ENCODE peak calls at places on chromosomes 16 and 17, in six cellular contexts. One of them, this sample, is unnamed.

GRCh38 chr17:73430848-73431247 is 119.0 kb upstream of the CDC42EP4 start:
- DNase-seq in tibial artery: no peak
- DNase-seq in psoas muscle: no peak
- DNase-seq in A549: no peak
- DNase-seq in upper lobe of right lung: no peak
- DNase-seq in breast epithelium: no peak
- DNase-seq in this sample: no peak

GRCh38 chr16:84048306-84048705 is 5.7 kb upstream of the SLC38A8 start:
- DNase-seq in psoas muscle: peak; percentile 23
- DNase-seq in breast epithelium: no peak
- DNase-seq in A549: peak; percentile 22
- DNase-seq in upper lobe of right lung: peak; percentile 59
- DNase-seq in tibial artery: no peak
- DNase-seq in this sample: no peak

GRCh38 chr17:76689859-76690258 is 20.9 kb downstream of the MXRA7 start:
- DNase-seq in tibial artery: no peak
- DNase-seq in psoas muscle: no peak
- DNase-seq in upper lobe of right lung: no peak
- DNase-seq in breast epithelium: no peak
- DNase-seq in A549: no peak
- DNase-seq in this sample: no peak

GRCh38 chr16:29775742-29776408 is 2.2 kb upstream of the ZG16 start:
- DNase-seq in upper lobe of right lung: no peak
- DNase-seq in A549: no peak
- DNase-seq in psoas muscle: no peak
- DNase-seq in tibial artery: no peak
- DNase-seq in breast epithelium: no peak
- DNase-seq in this sample: peak; percentile 81

GRCh38 chr17:32927724-32928526 is at the start of gene TMEM98:
- DNase-seq in tibial artery: no peak
- DNase-seq in breast epithelium: no peak
- DNase-seq in psoas muscle: no peak
- DNase-seq in upper lobe of right lung: peak; percentile 78
- DNase-seq in A549: no peak
- DNase-seq in this sample: no peak

GRCh38 chr16:72972878-72973571 is 74.9 kb downstream of the ZFHX3 start:
- DNase-seq in tibial artery: no peak
- DNase-seq in A549: no peak
- DNase-seq in upper lobe of right lung: no peak
- DNase-seq in psoas muscle: no peak
- DNase-seq in breast epithelium: no peak
- DNase-seq in this sample: peak; percentile 91

GRCh38 chr16:2186505-2186904 is 9.9 kb downstream of the CASKIN1 start:
- DNase-seq in A549: no peak
- DNase-seq in tibial artery: no peak
- DNase-seq in breast epithelium: no peak
- DNase-seq in upper lobe of right lung: no peak
- DNase-seq in psoas muscle: no peak
- DNase-seq in this sample: no peak

GRCh38 chr16:81918927-81919326 is 92.3 kb downstream of the SDR42E1 start:
- DNase-seq in upper lobe of right lung: no peak
- DNase-seq in psoas muscle: no peak
- DNase-seq in breast epithelium: no peak
- DNase-seq in tibial artery: no peak
- DNase-seq in A549: no peak
- DNase-seq in this sample: no peak

GRCh38 chr16:83653785-83654184 is 154.0 kb upstream of the HSBP1 start:
- DNase-seq in A549: no peak
- DNase-seq in psoas muscle: no peak
- DNase-seq in upper lobe of right lung: no peak
- DNase-seq in tibial artery: no peak
- DNase-seq in breast epithelium: no peak
- DNase-seq in this sample: peak; percentile 71

GRCh38 chr17:66531826-66532439 is 229.5 kb downstream of the PRKCA start:
- DNase-seq in psoas muscle: no peak
- DNase-seq in breast epithelium: no peak
- DNase-seq in A549: no peak
- DNase-seq in upper lobe of right lung: no peak
- DNase-seq in tibial artery: no peak
- DNase-seq in this sample: no peak

GRCh38 chr17:38353084-38353604 is 1.5 kb downstream of the SOCS7 start:
- DNase-seq in breast epithelium: no peak
- DNase-seq in psoas muscle: no peak
- DNase-seq in tibial artery: no peak
- DNase-seq in A549: no peak
- DNase-seq in upper lobe of right lung: no peak
- DNase-seq in this sample: no peak

GRCh38 chr17:35543856-35544255 is 6.4 kb upstream of the SLFN12L start:
- DNase-seq in breast epithelium: no peak
- DNase-seq in psoas muscle: no peak
- DNase-seq in upper lobe of right lung: no peak
- DNase-seq in A549: no peak
- DNase-seq in tibial artery: no peak
- DNase-seq in this sample: no peak

GRCh38 chr17:35051183-35051578 is 12.3 kb downstream of the RFFL start:
- DNase-seq in breast epithelium: no peak
- DNase-seq in upper lobe of right lung: no peak
- DNase-seq in A549: no peak
- DNase-seq in tibial artery: no peak
- DNase-seq in psoas muscle: no peak
- DNase-seq in this sample: no peak

GRCh38 chr17:29241015-29241963 is 5.4 kb upstream of the CRYBA1 start:
- DNase-seq in breast epithelium: peak; percentile 33
- DNase-seq in tibial artery: peak; percentile 85
- DNase-seq in psoas muscle: peak; percentile 67
- DNase-seq in upper lobe of right lung: no peak
- DNase-seq in A549: peak; percentile 96
- DNase-seq in this sample: peak; percentile 96

GRCh38 chr17:17077861-17078732 is 35.8 kb downstream of the MPRIP start:
- DNase-seq in tibial artery: peak; percentile 19
- DNase-seq in breast epithelium: no peak
- DNase-seq in A549: no peak
- DNase-seq in psoas muscle: no peak
- DNase-seq in upper lobe of right lung: peak; percentile 46
- DNase-seq in this sample: no peak

GRCh38 chr16:57794849-57795430 is 7.4 kb downstream of the KIFC3 start:
- DNase-seq in A549: no peak
- DNase-seq in breast epithelium: no peak
- DNase-seq in psoas muscle: no peak
- DNase-seq in upper lobe of right lung: no peak
- DNase-seq in tibial artery: no peak
- DNase-seq in this sample: no peak

GRCh38 chr17:75637143-75637538 is 3.9 kb downstream of the SMIM5 start:
- DNase-seq in breast epithelium: no peak
- DNase-seq in tibial artery: peak; percentile 62
- DNase-seq in psoas muscle: no peak
- DNase-seq in A549: no peak
- DNase-seq in upper lobe of right lung: no peak
- DNase-seq in this sample: no peak

GRCh38 chr17:39935896-39936295 is 8.4 kb downstream of the LRRC3C start:
- DNase-seq in breast epithelium: no peak
- DNase-seq in tibial artery: no peak
- DNase-seq in A549: no peak
- DNase-seq in upper lobe of right lung: no peak
- DNase-seq in psoas muscle: no peak
- DNase-seq in this sample: no peak

GRCh38 chr17:62693616-62694415 is 66.3 kb downstream of the MRC2 start:
- DNase-seq in psoas muscle: no peak
- DNase-seq in tibial artery: no peak
- DNase-seq in A549: no peak
- DNase-seq in upper lobe of right lung: no peak
- DNase-seq in breast epithelium: no peak
- DNase-seq in this sample: no peak

GRCh38 chr16:49382916-49383315 is 9.3 kb downstream of the C16orf78 start:
- DNase-seq in psoas muscle: no peak
- DNase-seq in tibial artery: no peak
- DNase-seq in breast epithelium: no peak
- DNase-seq in A549: peak; percentile 22
- DNase-seq in upper lobe of right lung: no peak
- DNase-seq in this sample: no peak

GRCh38 chr17:35906559-35907265 is 23.9 kb downstream of the RDM1 start:
- DNase-seq in psoas muscle: no peak
- DNase-seq in A549: no peak
- DNase-seq in upper lobe of right lung: no peak
- DNase-seq in tibial artery: peak; percentile 37
- DNase-seq in breast epithelium: no peak
- DNase-seq in this sample: no peak

GRCh38 chr17:3904486-3904885 is 11.6 kb upstream of the CAMKK1 start:
- DNase-seq in tibial artery: no peak
- DNase-seq in breast epithelium: no peak
- DNase-seq in upper lobe of right lung: no peak
- DNase-seq in psoas muscle: no peak
- DNase-seq in A549: no peak
- DNase-seq in this sample: no peak

GRCh38 chr17:17682737-17683675 is 1.7 kb downstream of the RAI1 start:
- DNase-seq in breast epithelium: no peak
- DNase-seq in tibial artery: peak; percentile 79
- DNase-seq in A549: peak; percentile 74
- DNase-seq in upper lobe of right lung: peak; percentile 88
- DNase-seq in psoas muscle: peak; percentile 79
- DNase-seq in this sample: peak; percentile 55

GRCh38 chr16:57497121-57497520 is 10.8 kb upstream of the DOK4 start:
- DNase-seq in A549: no peak
- DNase-seq in tibial artery: no peak
- DNase-seq in breast epithelium: no peak
- DNase-seq in psoas muscle: peak; percentile 38
- DNase-seq in upper lobe of right lung: no peak
- DNase-seq in this sample: no peak

GRCh38 chr16:86823895-86824671 is 245.7 kb downstream of the FOXL1 start:
- DNase-seq in tibial artery: peak; percentile 71
- DNase-seq in breast epithelium: no peak
- DNase-seq in upper lobe of right lung: no peak
- DNase-seq in A549: no peak
- DNase-seq in psoas muscle: no peak
- DNase-seq in this sample: peak; percentile 69

GRCh38 chr17:82689077-82689476 is 9.4 kb downstream of the RAB40B start:
- DNase-seq in psoas muscle: peak; percentile 39
- DNase-seq in breast epithelium: no peak
- DNase-seq in upper lobe of right lung: no peak
- DNase-seq in tibial artery: no peak
- DNase-seq in A549: no peak
- DNase-seq in this sample: no peak
- H3K27ac ChIP-seq in psoas muscle: no peak overlapping the region
- H3K27ac ChIP-seq in breast epithelium: peak overlapping the region; percentile 92
- H3K27ac ChIP-seq in upper lobe of right lung: no peak overlapping the region
- H3K27ac ChIP-seq in tibial artery: no peak overlapping the region
- H3K27ac ChIP-seq in A549: peak overlapping the region; percentile 39
- H3K27ac ChIP-seq in this sample: no peak overlapping the region

DNA sequence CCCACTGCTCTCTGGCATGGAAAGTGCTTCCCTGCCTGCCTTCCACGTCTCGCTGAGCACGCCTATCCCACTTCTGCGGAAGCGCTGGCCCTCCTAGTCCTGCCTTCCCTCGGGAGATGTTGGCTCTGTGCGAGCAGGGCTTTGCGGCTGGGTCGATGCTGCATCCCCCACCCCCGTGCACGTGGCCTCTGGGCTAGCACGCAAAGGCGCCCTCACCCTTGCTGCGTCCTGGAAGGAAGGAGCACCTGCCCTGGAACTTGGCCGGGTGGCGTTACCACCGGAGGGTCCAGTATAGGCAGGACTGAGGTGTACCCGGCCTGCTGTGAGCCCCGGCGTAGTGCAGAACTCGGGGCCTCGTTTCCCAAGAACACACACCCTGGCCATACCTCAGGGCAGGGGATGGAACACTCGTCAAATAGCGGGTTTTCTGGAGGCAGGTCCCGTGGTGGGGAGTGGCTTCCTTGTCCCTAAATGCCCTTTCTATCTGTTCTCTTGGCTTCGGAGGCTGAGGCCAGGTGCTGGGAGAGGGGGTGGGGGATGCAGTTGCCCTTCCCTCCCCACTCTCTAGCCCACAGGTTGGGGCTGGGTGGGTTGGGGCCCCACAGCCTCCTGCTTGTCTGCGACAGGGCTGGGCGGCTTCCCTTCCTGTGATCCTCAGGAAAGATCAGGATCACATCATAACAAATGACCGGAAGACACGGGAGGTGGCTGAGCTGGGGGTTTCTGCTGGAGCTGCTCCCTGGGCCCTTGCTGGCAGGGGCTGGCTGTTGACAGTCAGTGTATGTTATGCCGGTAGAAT is 17.4 kb downstream of the BAIAP2 start:
- DNase-seq in breast epithelium: no peak
- DNase-seq in tibial artery: no peak
- DNase-seq in psoas muscle: peak; percentile 51
- DNase-seq in A549: no peak
- DNase-seq in upper lobe of right lung: no peak
- DNase-seq in this sample: no peak
- H3K4me1 ChIP-seq in breast epithelium: peaks cover 14% of the 10 kb centered on the region
- H3K4me1 ChIP-seq in tibial artery: no peaks in the 10 kb centered on the region
- H3K4me1 ChIP-seq in psoas muscle: peaks cover 6% of the 10 kb centered on the region
- H3K4me1 ChIP-seq in A549: peaks cover 10% of the 10 kb centered on the region
- H3K4me1 ChIP-seq in upper lobe of right lung: peaks cover 70% of the 10 kb centered on the region
- H3K4me1 ChIP-seq in this sample: peaks cover 39% of the 10 kb centered on the region

DNA sequence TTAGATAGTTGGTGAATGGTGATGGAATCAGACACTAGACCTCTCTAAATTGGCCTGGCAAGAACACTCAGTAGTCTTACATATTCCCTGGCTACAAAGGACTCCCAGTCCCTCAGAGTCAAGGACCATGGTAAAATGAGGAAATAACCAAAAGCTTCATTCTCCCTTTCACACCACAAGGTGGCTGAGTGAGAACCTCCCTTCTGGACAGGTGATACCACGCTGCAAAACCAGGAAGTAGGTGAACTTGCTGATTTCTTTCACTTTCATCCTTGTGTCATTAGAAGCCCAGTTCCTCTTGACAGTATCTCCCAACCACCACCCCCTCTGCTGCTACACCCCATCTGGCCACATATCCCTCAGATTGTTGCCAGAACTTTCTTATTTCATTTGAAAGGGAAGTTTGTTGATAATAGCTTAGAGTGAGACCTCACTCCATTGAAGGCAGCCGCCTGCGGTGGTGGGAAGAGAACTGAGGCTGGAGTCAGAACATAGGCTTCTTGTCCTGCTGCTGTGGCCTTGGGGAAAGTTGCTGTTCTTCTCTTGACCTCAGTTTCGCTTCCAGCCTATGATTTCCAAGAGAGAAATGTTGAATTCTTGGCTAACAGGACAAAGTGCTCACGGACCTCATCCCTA is 290.6 kb upstream of the CCL2 start:
- DNase-seq in upper lobe of right lung: no peak
- DNase-seq in tibial artery: no peak
- DNase-seq in breast epithelium: no peak
- DNase-seq in A549: peak; percentile 20
- DNase-seq in psoas muscle: no peak
- DNase-seq in this sample: no peak
- TF ChIP-seq CTCF in upper lobe of right lung: peak; percentile 9
- TF ChIP-seq CTCF in tibial artery: no peak
- TF ChIP-seq CTCF in breast epithelium: no peak
- TF ChIP-seq CTCF in A549: no peak
- TF ChIP-seq CTCF in psoas muscle: no peak
- TF ChIP-seq CTCF in this sample: peak; percentile 32

DNA sequence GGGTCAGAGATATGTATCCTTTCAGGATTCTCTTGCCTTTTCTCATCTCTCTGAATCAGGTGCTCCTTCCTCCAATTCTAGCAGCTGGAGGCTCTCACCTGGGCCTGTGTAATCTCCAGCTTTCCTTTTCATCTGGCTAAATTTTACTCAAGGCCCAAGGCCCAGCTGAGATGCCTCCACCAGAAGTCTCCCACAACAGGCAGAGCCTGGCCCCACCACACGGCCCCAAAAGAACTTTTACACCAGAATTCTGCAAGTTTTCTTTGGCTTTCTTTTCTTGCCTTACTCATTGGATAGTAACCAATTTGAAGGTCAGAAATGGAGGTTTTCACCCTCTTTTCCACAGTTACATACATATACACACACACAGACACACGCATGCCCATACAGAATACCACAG is 14.6 kb downstream of the RND2 start:
- DNase-seq in breast epithelium: no peak
- DNase-seq in psoas muscle: no peak
- DNase-seq in upper lobe of right lung: no peak
- DNase-seq in tibial artery: no peak
- DNase-seq in A549: no peak
- DNase-seq in this sample: no peak
- H3K27ac ChIP-seq in breast epithelium: no peak overlapping the region
- H3K27ac ChIP-seq in psoas muscle: no peak overlapping the region
- H3K27ac ChIP-seq in upper lobe of right lung: no peak overlapping the region
- H3K27ac ChIP-seq in tibial artery: no peak overlapping the region
- H3K27ac ChIP-seq in A549: no peak overlapping the region
- H3K27ac ChIP-seq in this sample: no peak overlapping the region

This sample was measured in foreskin keratinocyte.